ENCODE peak calls at places on chromosomes 2 and 18, in nine cellular contexts. G is HL-60, P is fibroblast of the conjunctiva, W is hippocampal formation, R is HT-29, Y is left ventricle myocardium inferior, M is SK-MEL-5, L is GM18507, Q is left cardiac atrium. A is an unnamed sample.

GRCh38 chr2:99879481-99879880 is 262.9 kb downstream of the AFF3 start:
- DNase-seq in G (no peak), P (no peak), W (no peak), R (no peak), Y (no peak), M (peak; percentile 65), L (no peak), Q (no peak), A (no peak)

GRCh38 chr2:157967856-157968255 is 91.7 kb upstream of the ACVR1 start:
- DNase-seq in G (no peak), P (no peak), W (no peak), R (no peak), Y (no peak), M (no peak), L (no peak), Q (no peak), A (no peak)

GRCh38 chr18:36905560-36905959 is 76.6 kb downstream of the KIAA1328 start:
- DNase-seq in G (no peak), P (no peak), W (no peak), R (no peak), Y (no peak), M (no peak), L (no peak), Q (no peak), A (no peak)

GRCh38 chr2:105460048-105460732 is 61.3 kb upstream of the FHL2 start:
- DNase-seq in G (no peak), P (no peak), W (no peak), R (no peak), Y (no peak), M (no peak), L (no peak), Q (no peak), A (no peak)

GRCh38 chr2:219000569-219000960 is 7.3 kb upstream of the CRYBA2 start:
- DNase-seq in G (no peak), P (no peak), W (no peak), R (no peak), Y (no peak), M (no peak), L (no peak), Q (no peak), A (no peak)

GRCh38 chr2:96359310-96359709 is 23.7 kb downstream of the NCAPH start:
- DNase-seq in G (peak; percentile 6), P (no peak), W (peak; percentile 63), R (peak; percentile 19), Y (peak; percentile 41), M (peak; percentile 59), L (no peak), Q (no peak), A (no peak)

GRCh38 chr2:26720322-26721166 is 28.0 kb downstream of the KCNK3 start:
- DNase-seq in G (no peak), P (peak; percentile 83), W (no peak), R (peak; percentile 42), Y (peak; percentile 87), M (no peak), L (no peak), Q (peak; percentile 92), A (peak; percentile 72)

GRCh38 chr2:34025196-34025595 is 426.1 kb upstream of the FAM98A start:
- DNase-seq in G (no peak), P (no peak), W (no peak), R (no peak), Y (no peak), M (no peak), L (no peak), Q (no peak), A (no peak)

GRCh38 chr2:25673170-25674002 is at the start of gene DTNB:
- DNase-seq in G (peak; percentile 59), P (no peak), W (peak; percentile 55), R (peak; percentile 70), Y (peak; percentile 82), M (peak; percentile 63), L (peak; percentile 74), Q (peak; percentile 83), A (peak; percentile 41)

GRCh38 chr2:45331034-45331786 is 279.9 kb downstream of the SRBD1 start:
- DNase-seq in G (no peak), P (no peak), W (no peak), R (peak; percentile 37), Y (no peak), M (no peak), L (no peak), Q (no peak), A (no peak)

GRCh38 chr2:228841877-228842276 is 429.2 kb downstream of the PID1 start:
- DNase-seq in G (no peak), P (no peak), W (no peak), R (no peak), Y (no peak), M (no peak), L (no peak), Q (no peak), A (no peak)

GRCh38 chr2:217947341-217948316 is 55.2 kb downstream of the TNS1 start:
- DNase-seq in G (no peak), P (no peak), W (peak; percentile 48), R (peak; percentile 42), Y (no peak), M (no peak), L (no peak), Q (no peak), A (no peak)